ENCODE peak calls at places on chromosomes 7 and 10, in seven cellular contexts. One of them, this sample, is unnamed.

GRCh38 chr7:70634610-70635068 is 497.3 kb upstream of the GALNT17 start:
- DNase-seq in NCI-H446: no peak
- DNase-seq in stimulated activated CD4-positive, alpha-beta T cell treated with anti-CD3 and anti-CD28 coated beads, Interleukin-1b, Interleukin-23, amount 100 ng/mL, for 24 hours: no peak
- DNase-seq in GM18507: no peak
- DNase-seq in Kasumi-1: no peak
- DNase-seq in D721Med: no peak
- DNase-seq in endothelial cell: no peak
- DNase-seq in this sample: no peak

GRCh38 chr10:78744521-78745090 is 324.2 kb upstream of the ZMIZ1 start:
- DNase-seq in stimulated activated CD4-positive, alpha-beta T cell treated with anti-CD3 and anti-CD28 coated beads, Interleukin-1b, Interleukin-23, amount 100 ng/mL, for 24 hours: no peak
- DNase-seq in NCI-H446: no peak
- DNase-seq in Kasumi-1: no peak
- DNase-seq in D721Med: no peak
- DNase-seq in endothelial cell: no peak
- DNase-seq in GM18507: no peak
- DNase-seq in this sample: no peak

GRCh38 chr10:132301371-132302330 is 6.1 kb downstream of the STK32C start:
- DNase-seq in GM18507: no peak
- DNase-seq in Kasumi-1: no peak
- DNase-seq in stimulated activated CD4-positive, alpha-beta T cell treated with anti-CD3 and anti-CD28 coated beads, Interleukin-1b, Interleukin-23, amount 100 ng/mL, for 24 hours: no peak
- DNase-seq in D721Med: no peak
- DNase-seq in endothelial cell: no peak
- DNase-seq in NCI-H446: no peak
- DNase-seq in this sample: no peak

GRCh38 chr10:121551210-121551609 is 47.0 kb downstream of the FGFR2 start:
- DNase-seq in D721Med: no peak
- DNase-seq in NCI-H446: no peak
- DNase-seq in stimulated activated CD4-positive, alpha-beta T cell treated with anti-CD3 and anti-CD28 coated beads, Interleukin-1b, Interleukin-23, amount 100 ng/mL, for 24 hours: no peak
- DNase-seq in endothelial cell: no peak
- DNase-seq in Kasumi-1: no peak
- DNase-seq in GM18507: no peak
- DNase-seq in this sample: no peak

GRCh38 chr7:151194188-151194587 is 7.1 kb upstream of the ASB10 start:
- DNase-seq in stimulated activated CD4-positive, alpha-beta T cell treated with anti-CD3 and anti-CD28 coated beads, Interleukin-1b, Interleukin-23, amount 100 ng/mL, for 24 hours: no peak
- DNase-seq in D721Med: no peak
- DNase-seq in Kasumi-1: no peak
- DNase-seq in endothelial cell: no peak
- DNase-seq in GM18507: no peak
- DNase-seq in NCI-H446: no peak
- DNase-seq in this sample: no peak

GRCh38 chr7:117673367-117673766 is 193.5 kb downstream of the CFTR start:
- DNase-seq in endothelial cell: peak
- DNase-seq in Kasumi-1: no peak
- DNase-seq in D721Med: no peak
- DNase-seq in stimulated activated CD4-positive, alpha-beta T cell treated with anti-CD3 and anti-CD28 coated beads, Interleukin-1b, Interleukin-23, amount 100 ng/mL, for 24 hours: no peak
- DNase-seq in NCI-H446: peak
- DNase-seq in GM18507: no peak
- DNase-seq in this sample: no peak

GRCh38 chr7:51700593-51701215 is 384.1 kb upstream of the COBL start:
- DNase-seq in stimulated activated CD4-positive, alpha-beta T cell treated with anti-CD3 and anti-CD28 coated beads, Interleukin-1b, Interleukin-23, amount 100 ng/mL, for 24 hours: no peak
- DNase-seq in D721Med: no peak
- DNase-seq in NCI-H446: no peak
- DNase-seq in endothelial cell: no peak
- DNase-seq in GM18507: no peak
- DNase-seq in Kasumi-1: no peak
- DNase-seq in this sample: no peak

GRCh38 chr7:80410081-80410480 is 101.8 kb downstream of the GNAT3 start:
- DNase-seq in NCI-H446: no peak
- DNase-seq in Kasumi-1: no peak
- DNase-seq in stimulated activated CD4-positive, alpha-beta T cell treated with anti-CD3 and anti-CD28 coated beads, Interleukin-1b, Interleukin-23, amount 100 ng/mL, for 24 hours: no peak
- DNase-seq in D721Med: no peak
- DNase-seq in GM18507: no peak
- DNase-seq in endothelial cell: no peak
- DNase-seq in this sample: no peak